ENCODE peak calls at places on chromosomes 12 and 14, in eight cellular contexts. E is HCT116, Q is Panc1, D is breast epithelium, U is GM12878, N is HepG2, P is suprapubic skin, F is stomach. C is an unnamed sample.

GRCh38 chr12:109808876-109809646 is 24.1 kb downstream of the TRPV4 start:
- DNase-seq in F (no peak), E (no peak), D (no peak), N (no peak), P (no peak), U (no peak), Q (no peak), C (no peak)

GRCh38 chr12:122990561-122990960 is 10.1 kb downstream of the ARL6IP4 start:
- DNase-seq in E (no peak), U (no peak), F (no peak), N (no peak), D (no peak), Q (no peak), P (no peak), C (no peak)

GRCh38 chr12:96233941-96234461 is 39.8 kb downstream of the ELK3 start:
- DNase-seq in E (no peak), D (peak; percentile 96), P (peak; percentile 96), N (no peak), Q (no peak), U (no peak), F (peak; percentile 55), C (peak; percentile 99)

GRCh38 chr14:89251066-89251465 is 166.0 kb downstream of the FOXN3 start:
- DNase-seq in F (no peak), E (no peak), Q (no peak), D (no peak), P (no peak), N (no peak), U (no peak), C (no peak)

GRCh38 chr14:100065161-100065871 is at the start of gene EVL:
- DNase-seq in F (peak; percentile 52), E (no peak), P (no peak), D (no peak), U (peak; percentile 81), N (no peak), Q (no peak), C (no peak)

GRCh38 chr12:101935769-101936741 is 58.7 kb downstream of the DRAM1 start:
- DNase-seq in P (no peak), Q (no peak), N (no peak), E (no peak), D (peak; percentile 33), U (peak; percentile 94), F (no peak), C (peak; percentile 88)

GRCh38 chr12:13362260-13362841 is 165.8 kb downstream of the EMP1 start:
- DNase-seq in N (peak; percentile 47), D (no peak), U (no peak), P (no peak), Q (peak; percentile 48), F (peak; percentile 85), E (peak; percentile 77), C (peak; percentile 71)

GRCh38 chr14:100836961-100837811 is 11.3 kb downstream of the MEG3 start:
- DNase-seq in P (no peak), D (no peak), E (no peak), F (no peak), U (no peak), Q (no peak), N (no peak), C (no peak)

GRCh38 chr12:14450479-14450878 is 85.0 kb downstream of the ATF7IP start:
- DNase-seq in P (no peak), E (no peak), N (no peak), U (no peak), F (no peak), Q (no peak), D (no peak), C (no peak)

GRCh38 chr12:14418526-14418925 is 53.0 kb downstream of the ATF7IP start:
- DNase-seq in P (no peak), U (no peak), D (no peak), E (no peak), F (no peak), Q (no peak), N (no peak), C (no peak)

GRCh38 chr14:58744951-58745350 is 107.2 kb downstream of the DACT1 start:
- DNase-seq in D (no peak), F (no peak), N (no peak), E (no peak), P (no peak), U (no peak), Q (no peak), C (no peak)

GRCh38 chr12:127728729-127729128 is 538.2 kb upstream of the TMEM132C start:
- DNase-seq in Q (no peak), U (no peak), P (no peak), E (no peak), D (no peak), F (no peak), N (no peak), C (no peak)

GRCh38 chr14:64693766-64694165 is 10.5 kb upstream of the PLEKHG3 start:
- DNase-seq in E (no peak), N (no peak), P (no peak), F (no peak), Q (no peak), D (no peak), U (no peak), C (no peak)

GRCh38 chr14:28770574-28770973 is 4.0 kb downstream of the FOXG1 start:
- DNase-seq in U (no peak), D (no peak), P (no peak), Q (no peak), E (no peak), N (no peak), F (no peak), C (no peak)

GRCh38 chr14:28771168-28771567 is 4.6 kb downstream of the FOXG1 start:
- DNase-seq in E (no peak), Q (no peak), U (no peak), D (no peak), F (no peak), P (no peak), N (no peak), C (no peak)

GRCh38 chr14:28773917-28774691 is 7.5 kb downstream of the FOXG1 start:
- DNase-seq in E (no peak), P (no peak), D (no peak), F (no peak), U (no peak), N (no peak), Q (no peak), C (no peak)

GRCh38 chr14:28773176-28773575 is 6.6 kb downstream of the FOXG1 start:
- DNase-seq in D (no peak), P (no peak), N (no peak), E (no peak), U (no peak), F (no peak), Q (no peak), C (no peak)

DNA sequence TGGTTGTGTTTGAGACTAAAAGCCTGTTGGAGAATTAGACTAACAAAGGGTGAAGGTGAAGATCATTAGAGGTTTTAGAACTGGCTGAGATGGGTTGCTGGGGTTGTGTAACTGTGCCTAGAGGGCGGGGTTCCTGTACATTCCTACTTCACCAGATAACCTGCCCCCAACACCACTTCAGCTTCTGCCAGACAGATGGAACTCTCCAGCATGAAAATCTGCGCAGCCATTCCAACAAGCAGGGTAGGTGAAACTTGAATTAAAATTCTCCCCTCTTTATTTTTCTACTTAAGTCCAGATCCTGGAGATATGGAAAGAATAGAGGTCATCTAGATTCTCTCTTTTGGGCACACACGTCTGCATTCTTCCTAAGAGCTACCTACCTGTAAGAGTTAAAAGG is 6.0 kb downstream of the FOXG1 start:
- DNase-seq in U (no peak), Q (no peak), D (no peak), N (no peak), P (no peak), E (no peak), F (no peak), C (no peak)
- H3K27ac ChIP-seq in U (no peak overlapping the region), Q (no peak overlapping the region), D (no peak overlapping the region), N (no peak overlapping the region), P (no peak overlapping the region), E (no peak overlapping the region), F (no peak overlapping the region), C (no peak overlapping the region)

GRCh38 chr14:68674538-68675232 is 118.2 kb downstream of the ZFP36L1 start:
- DNase-seq in D (no peak), P (no peak), Q (no peak), F (no peak), U (no peak), E (no peak), N (no peak), C (peak; percentile 34)
- H3K4me1 ChIP-seq in D (peaks cover 12% of the 10 kb centered on the region), P (peaks cover 82% of the 10 kb centered on the region), Q (no peaks in the 10 kb centered on the region), F (peaks cover 86% of the 10 kb centered on the region), U (peaks cover 6% of the 10 kb centered on the region), E (peaks cover 34% of the 10 kb centered on the region), N (peaks cover 40% of the 10 kb centered on the region), C (no peaks in the 10 kb centered on the region)

GRCh38 chr12:108699955-108700563 is 31.3 kb downstream of the CORO1C start:
- DNase-seq in U (no peak), E (no peak), F (no peak), D (no peak), N (no peak), P (no peak), Q (no peak), C (no peak)
- TF ChIP-seq POLR2AphosphoS5 in U (no peak), E (no peak), F (no peak), D (no peak), N (no peak), P (no peak), Q (no peak), C (no peak)

DNA sequence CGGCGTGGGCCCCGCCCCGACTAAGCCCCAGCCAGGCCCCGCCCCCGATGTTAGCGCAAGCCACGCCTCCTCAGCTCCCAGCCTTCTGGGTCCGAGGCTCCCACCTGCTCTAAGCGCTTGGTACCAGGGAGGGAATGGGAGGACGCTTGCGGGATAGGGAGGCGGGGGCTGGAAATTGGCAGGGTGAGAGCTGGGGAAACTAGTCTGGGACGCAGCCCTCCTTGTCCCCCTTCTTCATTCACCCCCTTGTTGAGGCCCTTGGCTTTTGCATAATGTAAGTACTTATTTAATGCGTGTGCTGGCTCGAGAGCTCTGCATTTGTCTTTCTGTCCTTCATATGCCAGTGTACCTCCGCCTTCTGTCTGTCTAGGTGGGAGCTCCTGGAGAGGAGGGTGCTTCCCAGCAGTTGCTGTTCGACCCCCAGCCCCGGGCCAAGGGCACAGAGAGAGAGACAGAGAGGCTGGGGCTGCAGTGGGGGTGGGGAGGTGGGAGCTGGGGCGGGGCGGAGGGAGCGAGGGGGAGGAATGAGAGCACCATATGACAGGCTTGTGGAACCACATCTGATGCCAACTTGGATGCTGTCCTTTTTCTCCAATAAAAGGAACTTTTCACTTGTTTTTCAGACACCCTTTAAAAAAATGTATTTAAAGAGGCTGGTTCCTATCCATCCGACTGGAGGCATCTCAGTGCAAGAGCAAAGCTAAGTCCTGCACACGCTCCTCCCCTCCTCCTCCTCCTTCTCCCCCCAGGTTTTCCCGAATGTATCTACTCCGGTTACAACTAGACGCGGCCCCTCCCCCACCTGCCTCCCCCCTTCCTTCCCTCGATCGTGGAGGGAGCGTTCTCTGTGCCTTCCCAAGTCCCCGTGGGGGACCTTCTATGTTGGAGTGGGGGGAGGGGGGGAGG is 25.6 kb upstream of the MAP1LC3B2 start:
- DNase-seq in F (peak; percentile 79), P (no peak), U (no peak), D (peak; percentile 79), E (peak; percentile 62), N (no peak), Q (peak; percentile 33), C (peak; percentile 93)
- H3K27ac ChIP-seq in F (peak overlapping the region; percentile 77), P (peak overlapping the region; percentile 78), U (peak overlapping the region; percentile 39), D (peak overlapping the region; percentile 89), E (peak overlapping the region; percentile 83), N (no peak overlapping the region), Q (peak overlapping the region; percentile 87), C (peak overlapping the region; percentile 83)

C was measured in sigmoid colon.